ENCODE peak calls at places on chromosome 19, in seven cellular contexts. K is fibroblast of the aortic adventitia; C is left colon; H is activated naive CD8-positive, alpha-beta T cell treated with anti-CD3 and anti-CD28 coated beads for 36 hours; T is Calu3; R is activated CD8-positive, alpha-beta memory T cell treated with anti-CD3 and anti-CD28 coated beads, Interleukin-2, amount 10 ng/mL, durations not matched to agents 7 days and 5 days; B is effector memory CD8-positive, alpha-beta T cell. F is an unnamed sample.

GRCh38 chr19:28289294-28290063 is 923.5 kb downstream of the UQCRFS1 start:
- DNase-seq in K (peak), C (peak), H (no peak), T (no peak), R (no peak), B (no peak), F (no peak)

GRCh38 chr19:13652810-13653590 is 111.3 kb upstream of the MRI1 start:
- DNase-seq in K (no peak), C (no peak), H (no peak), T (no peak), R (no peak), B (no peak), F (no peak)

GRCh38 chr19:36049080-36049698 is 4.9 kb downstream of the THAP8 start:
- DNase-seq in K (no peak), C (no peak), H (no peak), T (no peak), R (no peak), B (no peak), F (no peak)

GRCh38 chr19:55600336-55601028 is 394 bp downstream of the ZNF524 start:
- DNase-seq in K (no peak), C (no peak), H (peak), T (no peak), R (peak), B (peak), F (no peak)

GRCh38 chr19:47765522-47766358 is 12.8 kb upstream of the SELENOW start:
- DNase-seq in K (peak), C (no peak), H (peak), T (peak), R (peak), B (no peak), F (no peak)

GRCh38 chr19:35060160-35060855 is 18.8 kb downstream of the HPN start:
- DNase-seq in K (no peak), C (no peak), H (no peak), T (no peak), R (no peak), B (no peak), F (no peak)

GRCh38 chr19:5903054-5903501 is 512 bp downstream of the NDUFA11 start:
- DNase-seq in K (peak), C (no peak), H (peak), T (no peak), R (no peak), B (no peak), F (no peak)

GRCh38 chr19:37932985-37933953 is 26.3 kb downstream of the SIPA1L3 start:
- DNase-seq in K (peak), C (peak), H (no peak), T (peak), R (no peak), B (no peak), F (no peak)

GRCh38 chr19:1041835-1042685 is 2.2 kb downstream of the ABCA7 start:
- DNase-seq in K (no peak), C (peak), H (no peak), T (no peak), R (peak), B (no peak), F (no peak)

GRCh38 chr19:14366529-14366928 is 14.7 kb upstream of the ADGRE5 start:
- DNase-seq in K (peak), C (peak), H (peak), T (peak), R (peak), B (peak), F (peak)

GRCh38 chr19:19021115-19021514 is 12.2 kb downstream of the SUGP2 start:
- DNase-seq in K (peak), C (no peak), H (no peak), T (no peak), R (no peak), B (no peak), F (no peak)

GRCh38 chr19:53034948-53035675 is 9.4 kb upstream of the ERVV-2 start:
- DNase-seq in K (no peak), C (no peak), H (no peak), T (no peak), R (no peak), B (no peak), F (no peak)

GRCh38 chr19:35330475-35330874 is 1.5 kb downstream of the CD22 start:
- DNase-seq in K (no peak), C (no peak), H (no peak), T (no peak), R (no peak), B (no peak), F (no peak)

GRCh38 chr19:1513492-1514294 is 874 bp upstream of the ADAMTSL5 start:
- DNase-seq in K (peak), C (peak), H (peak), T (peak), R (peak), B (peak), F (peak)

GRCh38 chr19:55777528-55777927 is 8.6 kb downstream of the RFPL4AL1 start:
- DNase-seq in K (no peak), C (no peak), H (no peak), T (peak), R (no peak), B (no peak), F (no peak)

GRCh38 chr19:18444513-18444912 is 6.6 kb upstream of the ISYNA1 start:
- DNase-seq in K (no peak), C (no peak), H (no peak), T (no peak), R (no peak), B (no peak), F (no peak)

GRCh38 chr19:38792250-38793111 is 3.5 kb downstream of the LGALS7B start:
- DNase-seq in K (no peak), C (peak), H (peak), T (peak), R (peak), B (peak), F (no peak)

GRCh38 chr19:44696939-44697669 is 1.8 kb upstream of the CEACAM16 start:
- DNase-seq in K (no peak), C (no peak), H (no peak), T (no peak), R (no peak), B (no peak), F (no peak)

GRCh38 chr19:19860756-19861390 is 4.8 kb upstream of the ZNF253 start:
- DNase-seq in K (no peak), C (no peak), H (peak), T (no peak), R (peak), B (peak), F (no peak)

GRCh38 chr19:45385392-45386221 is 15.2 kb upstream of the ERCC2 start:
- DNase-seq in K (no peak), C (no peak), H (no peak), T (no peak), R (no peak), B (no peak), F (no peak)

GRCh38 chr19:41299046-41299754 is 10.8 kb upstream of the CCDC97 start:
- DNase-seq in K (peak), C (peak), H (no peak), T (no peak), R (no peak), B (no peak), F (no peak)

GRCh38 chr19:52923782-52924593 is 760 bp upstream of the ZNF888 start:
- DNase-seq in K (peak), C (peak), H (no peak), T (peak), R (no peak), B (no peak), F (no peak)

GRCh38 chr19:35045667-35046300 is 4.3 kb downstream of the HPN start:
- DNase-seq in K (no peak), C (no peak), H (peak), T (no peak), R (peak), B (peak), F (peak)

GRCh38 chr19:56091066-56091490 is 30.0 kb downstream of the ZNF787 start:
- DNase-seq in K (peak), C (no peak), H (no peak), T (peak), R (no peak), B (no peak), F (no peak)

GRCh38 chr19:53864308-53864836 is 3.3 kb upstream of the MYADM start:
- DNase-seq in K (no peak), C (peak), H (no peak), T (peak), R (no peak), B (no peak), F (no peak)

GRCh38 chr19:13441810-13442512 is 64.3 kb downstream of the CACNA1A start:
- DNase-seq in K (peak), C (no peak), H (peak), T (peak), R (peak), B (peak), F (peak)

GRCh38 chr19:46426035-46426505 is 2.7 kb downstream of the PNMA8C start:
- DNase-seq in K (no peak), C (no peak), H (no peak), T (peak), R (no peak), B (no peak), F (no peak)